ENCODE peak calls at places on chromosomes 2 and 18, in four cellular contexts. O, G, D and F are unnamed samples.

GRCh38 chr2:23363831-23364230 is 21.1 kb upstream of the KLHL29 start:
- DNase-seq in O (no peak), G (no peak), D (no peak), F (peak)

GRCh38 chr2:226798422-226799210 is 1.0 kb downstream of the IRS1 start:
- DNase-seq in O (no peak), G (peak), D (peak), F (peak)

GRCh38 chr2:47015730-47016129 is 100.1 kb upstream of the MCFD2 start:
- DNase-seq in O (no peak), G (no peak), D (no peak), F (no peak)

GRCh38 chr2:143128681-143129580 is at the start of gene ARHGAP15:
- DNase-seq in O (no peak), G (no peak), D (no peak), F (no peak)

GRCh38 chr2:231124833-231125232 is at the start of gene HTR2B:
- DNase-seq in O (peak), G (no peak), D (no peak), F (no peak)

GRCh38 chr18:80154293-80154692 is 45.2 kb downstream of the ADNP2 start:
- DNase-seq in O (no peak), G (no peak), D (peak), F (no peak)

GRCh38 chr2:44941551-44942234 is at the start of gene SIX3:
- DNase-seq in O (no peak), G (no peak), D (peak), F (no peak)

GRCh38 chr2:1738646-1739302 is 5.5 kb downstream of the PXDN start:
- DNase-seq in O (no peak), G (no peak), D (no peak), F (no peak)

GRCh38 chr2:37377187-37377532 is 32.7 kb downstream of the QPCT start:
- DNase-seq in O (no peak), G (peak), D (no peak), F (peak)

GRCh38 chr2:74525717-74526648 is at the start of gene DQX1:
- DNase-seq in O (no peak), G (no peak), D (peak), F (no peak)

GRCh38 chr18:57267368-57267767 is 85.0 kb upstream of the ST8SIA3 start:
- DNase-seq in O (no peak), G (no peak), D (peak), F (no peak)

GRCh38 chr2:174764281-174765063 is at the start of gene CHRNA1:
- DNase-seq in O (no peak), G (peak), D (no peak), F (peak)

GRCh38 chr2:52904511-52904910 is 863.1 kb upstream of the CHAC2 start:
- DNase-seq in O (no peak), G (no peak), D (no peak), F (peak)

GRCh38 chr2:231640646-231641111 is 48.0 kb downstream of the TEX44 start:
- DNase-seq in O (no peak), G (peak), D (no peak), F (peak)

GRCh38 chr18:55422456-55423185 is 165.4 kb downstream of the TCF4 start:
- DNase-seq in O (no peak), G (peak), D (no peak), F (peak)

GRCh38 chr2:105403785-105404698 is 5.2 kb upstream of the FHL2 start:
- DNase-seq in O (no peak), G (peak), D (peak), F (peak)

GRCh38 chr2:179886-180285 is 83.9 kb downstream of the SH3YL1 start:
- DNase-seq in O (no peak), G (no peak), D (no peak), F (no peak)

GRCh38 chr2:178291703-178292102 is 97.4 kb downstream of the OSBPL6 start:
- DNase-seq in O (no peak), G (no peak), D (no peak), F (no peak)

GRCh38 chr2:241957276-241957675 is 87.7 kb downstream of the RTP5 start:
- DNase-seq in O (no peak), G (no peak), D (no peak), F (no peak)

GRCh38 chr2:230849633-230850357 is 14.9 kb upstream of the ITM2C start:
- DNase-seq in O (no peak), G (no peak), D (no peak), F (no peak)

GRCh38 chr2:44075536-44075935 is 79.7 kb upstream of the LRPPRC start:
- DNase-seq in O (peak), G (peak), D (no peak), F (peak)

GRCh38 chr2:121324601-121325000 is 39.6 kb upstream of the TFCP2L1 start:
- DNase-seq in O (no peak), G (no peak), D (no peak), F (no peak)

GRCh38 chr2:23988371-23988770 is 21.5 kb upstream of the MFSD2B start:
- DNase-seq in O (no peak), G (no peak), D (peak), F (peak)

GRCh38 chr2:113219889-113220641 is 46.3 kb downstream of the PSD4 start:
- DNase-seq in O (peak), G (peak), D (peak), F (no peak)

GRCh38 chr2:96321230-96322103 is 3.6 kb upstream of the ITPRIPL1 start:
- DNase-seq in O (no peak), G (peak), D (peak), F (peak)

GRCh38 chr2:30213326-30213725 is 18.0 kb upstream of the LBH start:
- DNase-seq in O (no peak), G (no peak), D (no peak), F (no peak)

GRCh38 chr2:64295326-64296149 is 151.3 kb upstream of the PELI1 start:
- DNase-seq in O (no peak), G (no peak), D (no peak), F (no peak)

GRCh38 chr18:59885579-59886163 is 14.1 kb upstream of the PMAIP1 start:
- DNase-seq in O (no peak), G (peak), D (peak), F (peak)

GRCh38 chr2:73225513-73226360 is 7.3 kb downstream of the PRADC1 start:
- DNase-seq in O (no peak), G (no peak), D (no peak), F (no peak)

GRCh38 chr2:190781604-190782198 is 98.9 kb upstream of the GLS start:
- DNase-seq in O (peak), G (peak), D (peak), F (peak)

GRCh38 chr2:182628901-182629300 is 87.2 kb upstream of the DNAJC10 start:
- DNase-seq in O (no peak), G (no peak), D (no peak), F (no peak)

GRCh38 chr2:162258686-162259085 is 15.4 kb upstream of the FAP start:
- DNase-seq in O (no peak), G (no peak), D (no peak), F (no peak)

GRCh38 chr2:127608061-127609011 is 37.6 kb upstream of the GPR17 start:
- DNase-seq in O (no peak), G (no peak), D (no peak), F (no peak)

GRCh38 chr2:7405861-7406715 is 488.9 kb downstream of the RNF144A start:
- DNase-seq in O (no peak), G (no peak), D (no peak), F (no peak)

GRCh38 chr2:191582355-191582754 is 95.6 kb upstream of the NABP1 start:
- DNase-seq in O (peak), G (peak), D (peak), F (peak)

GRCh38 chr2:235091983-235092382 is 140.2 kb downstream of the SH3BP4 start:
- DNase-seq in O (no peak), G (no peak), D (no peak), F (no peak)